ENCODE peak calls at places on chromosomes 5 and 9, in seven cellular contexts. M is Peyer's patch; I is aorta; P is astrocyte; X is HCT116; T is colonic mucosa; V is CD4-positive, CD25-positive, alpha-beta regulatory T cell. U is an unnamed sample. For H3K27me3, the result is how much of the 10 kb centered on the place peaks cover.

GRCh38 chr9:70683841-70684240 is 269.4 kb upstream of the KLF9 start:
- DNase-seq in P (no peak), I (no peak), M (no peak), V (no peak), T (no peak), X (no peak), U (no peak)

GRCh38 chr9:127360829-127361228 is 36.1 kb upstream of the SLC2A8 start:
- DNase-seq in I (no peak), V (no peak), M (no peak), X (peak), P (peak), T (no peak), U (no peak)

GRCh38 chr9:96621619-96622018 is 2.0 kb upstream of the CDC14B start:
- DNase-seq in V (peak), P (no peak), X (no peak), I (no peak), M (no peak), T (no peak), U (no peak)

GRCh38 chr9:107491081-107492053 is 1.8 kb upstream of the KLF4 start:
- DNase-seq in X (no peak), T (peak), V (no peak), I (peak), M (no peak), P (no peak), U (no peak)

GRCh38 chr9:129174102-129174723 is 3.8 kb downstream of the IER5L start:
- DNase-seq in X (peak), P (peak), M (peak), V (peak), I (peak), T (peak), U (peak)

GRCh38 chr5:141172381-141173204 is at the start of gene PCDHB7:
- DNase-seq in V (peak), P (no peak), T (no peak), X (peak), M (no peak), I (peak), U (no peak)

GRCh38 chr9:130537346-130538050 is 41.9 kb upstream of the FUBP3 start:
- DNase-seq in M (no peak), I (no peak), P (no peak), T (no peak), V (no peak), X (no peak), U (no peak)

GRCh38 chr9:77769246-77769645 is 121.1 kb upstream of the GNA14 start:
- DNase-seq in T (no peak), I (no peak), P (no peak), X (no peak), V (no peak), M (no peak), U (no peak)

GRCh38 chr5:158905281-158905680 is 194.4 kb downstream of the EBF1 start:
- DNase-seq in T (no peak), I (no peak), P (no peak), V (no peak), X (no peak), M (no peak), U (no peak)

GRCh38 chr5:174972291-174972690 is 247.9 kb downstream of the MSX2 start:
- DNase-seq in V (no peak), I (no peak), X (no peak), M (no peak), P (no peak), T (no peak), U (no peak)

GRCh38 chr5:33891731-33892418 is at the start of gene ADAMTS12:
- DNase-seq in P (peak), I (peak), T (peak), V (no peak), M (no peak), X (no peak), U (no peak)

GRCh38 chr5:4531756-4532704 is 608.1 kb upstream of the ADAMTS16 start:
- DNase-seq in T (no peak), X (no peak), I (no peak), V (no peak), P (no peak), M (no peak), U (no peak)

GRCh38 chr5:54384356-54384933 is 71.1 kb upstream of the HSPB3 start:
- DNase-seq in M (no peak), X (no peak), T (peak), P (no peak), I (no peak), V (no peak), U (no peak)

GRCh38 chr5:175657593-175658271 is at the start of gene HRH2:
- DNase-seq in P (peak), T (no peak), V (peak), M (peak), X (no peak), I (peak), U (no peak)

GRCh38 chr9:6984941-6985578 is 227.3 kb downstream of the KDM4C start:
- DNase-seq in T (no peak), P (peak), V (no peak), I (no peak), X (no peak), M (no peak), U (no peak)

GRCh38 chr5:149452665-149453617 is 73.8 kb upstream of the IL17B start:
- DNase-seq in T (peak), M (no peak), V (no peak), P (peak), I (peak), X (no peak), U (no peak)

GRCh38 chr9:124078641-124079040 is 67.1 kb downstream of the LHX2 start:
- DNase-seq in T (no peak), V (no peak), I (no peak), X (no peak), P (peak), M (no peak), U (peak)

GRCh38 chr9:93807166-93808013 is 147.8 kb downstream of the BARX1 start:
- DNase-seq in P (no peak), V (no peak), I (no peak), M (no peak), X (no peak), T (no peak), U (no peak)

GRCh38 chr5:139391570-139392323 is 2.0 kb upstream of the MZB1 start:
- DNase-seq in V (peak), M (no peak), P (no peak), X (no peak), T (peak), I (no peak), U (no peak)

GRCh38 chr5:78483809-78484521 is 123.5 kb downstream of the SCAMP1 start:
- DNase-seq in T (no peak), M (peak), X (no peak), P (peak), V (peak), I (no peak), U (no peak)

GRCh38 chr9:37144762-37145161 is 24.4 kb downstream of the ZCCHC7 start:
- DNase-seq in M (no peak), T (no peak), V (no peak), I (no peak), P (peak), X (no peak), U (no peak)

GRCh38 chr9:93087971-93088655 is 7.9 kb upstream of the CARD19 start:
- DNase-seq in X (no peak), M (no peak), I (peak), V (no peak), T (peak), P (no peak), U (no peak)

GRCh38 chr9:111937781-111938426 is 41.3 kb downstream of the UGCG start:
- DNase-seq in I (peak), X (no peak), V (peak), M (peak), T (peak), P (peak), U (no peak)

GRCh38 chr5:37839441-37840035 is 303 bp downstream of the GDNF start:
- DNase-seq in P (peak), I (no peak), X (no peak), T (no peak), M (no peak), V (no peak), U (no peak)

GRCh38 chr5:80238078-80238477 is 17.8 kb downstream of the SERINC5 start:
- DNase-seq in V (peak), T (no peak), M (peak), P (no peak), X (no peak), I (no peak), U (no peak)

GRCh38 chr5:97089149-97089801 is 53.1 kb downstream of the LIX1 start:
- DNase-seq in P (no peak), V (no peak), M (no peak), T (no peak), I (no peak), X (no peak), U (no peak)

GRCh38 chr9:114958021-114958846 is 27.8 kb upstream of the TNFSF8 start:
- DNase-seq in M (no peak), P (no peak), X (no peak), T (peak), I (peak), V (peak), U (no peak)

GRCh38 chr9:134407123-134407779 is 81.0 kb downstream of the RXRA start:
- DNase-seq in X (peak), M (peak), V (peak), P (peak), I (peak), T (peak), U (peak)

GRCh38 chr9:121830441-121831140 is 179.2 kb downstream of the DAB2IP start:
- DNase-seq in M (peak), I (no peak), V (no peak), T (no peak), X (no peak), P (no peak), U (peak)

GRCh38 chr5:127440831-127441230 is 76.6 kb upstream of the PRRC1 start:
- DNase-seq in I (no peak), V (no peak), X (no peak), T (no peak), M (no peak), P (no peak), U (no peak)

GRCh38 chr9:136080716-136081112 is 14.4 kb downstream of the NACC2 start:
- DNase-seq in M (no peak), T (no peak), I (peak), V (no peak), P (no peak), X (no peak), U (no peak)

GRCh38 chr9:124741681-124742080 is 29.4 kb downstream of the NR6A1 start:
- DNase-seq in M (no peak), V (no peak), T (no peak), I (no peak), P (no peak), X (no peak), U (no peak)

GRCh38 chr5:95272530-95272929 is 12.4 kb downstream of the MCTP1 start:
- DNase-seq in T (no peak), M (no peak), I (no peak), P (no peak), V (no peak), X (no peak), U (no peak)

GRCh38 chr5:1413611-1414241 is 31.5 kb downstream of the SLC6A3 start:
- DNase-seq in X (no peak), I (peak), T (no peak), M (no peak), P (no peak), V (no peak), U (no peak)

GRCh38 chr5:1412163-1412562 is 33.1 kb downstream of the SLC6A3 start:
- DNase-seq in V (no peak), M (no peak), T (no peak), P (no peak), X (no peak), I (peak), U (no peak)

GRCh38 chr5:1413211-1413610 is 32.0 kb downstream of the SLC6A3 start:
- DNase-seq in V (no peak), M (no peak), P (no peak), X (no peak), I (peak), T (no peak), U (no peak)

GRCh38 chr5:1411099-1411498 is 34.1 kb downstream of the SLC6A3 start:
- DNase-seq in P (no peak), V (no peak), M (no peak), X (no peak), T (no peak), I (peak), U (no peak)

GRCh38 chr5:1412621-1413020 is 32.6 kb downstream of the SLC6A3 start:
- DNase-seq in I (peak), M (no peak), T (no peak), V (no peak), X (no peak), P (no peak), U (no peak)
- H3K27me3 ChIP-seq in I (under half), M (under half), T (under half), V (under half), X (under half), P (under half), U (under half)

DNA sequence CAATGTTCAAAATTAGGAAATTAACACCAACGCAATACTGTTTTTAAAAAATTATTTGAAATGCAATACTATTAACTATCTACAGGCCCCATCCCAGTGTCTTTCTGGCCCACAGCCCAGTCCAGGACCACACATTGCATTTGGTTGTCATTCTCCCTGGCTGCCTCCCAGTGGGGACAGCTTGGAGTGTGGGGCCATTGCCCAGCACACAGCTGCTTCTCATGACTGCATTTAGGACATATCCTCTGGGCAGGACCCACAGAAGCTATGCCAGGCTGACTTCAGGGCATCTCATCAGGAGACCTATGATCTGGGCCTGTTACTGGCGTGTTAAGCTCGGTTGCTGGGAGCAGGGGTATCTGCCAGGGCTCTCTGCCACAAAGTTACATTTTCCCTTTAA is 32.0 kb upstream of the CLPTM1L start:
- DNase-seq in I (no peak), T (no peak), P (no peak), X (no peak), V (no peak), M (no peak), U (no peak)
- H3K27me3 ChIP-seq in I (under half), T (under half), P (under half), X (under half), V (under half), M (under half), U (under half)

DNA sequence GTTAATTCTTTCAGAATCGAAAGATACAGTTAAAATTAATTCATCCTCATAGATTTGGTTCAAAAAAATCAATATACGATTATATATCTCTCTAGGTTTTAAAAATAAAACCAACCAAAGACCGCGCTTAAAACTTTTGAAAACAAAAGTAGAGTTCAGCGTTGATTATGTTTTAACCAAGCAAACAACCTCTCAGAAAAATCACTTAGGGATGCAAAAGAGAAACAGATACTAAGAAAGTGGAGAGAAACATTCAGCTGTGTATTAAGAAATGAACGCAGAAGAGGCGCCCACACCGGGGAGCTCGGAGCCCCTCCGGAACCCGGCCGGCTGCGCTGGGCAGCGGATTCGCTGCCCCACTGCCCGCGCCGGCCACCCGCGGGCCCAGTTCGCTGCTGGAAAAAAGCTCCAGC is 1.4 kb downstream of the PITX1 start:
- DNase-seq in X (no peak), I (no peak), M (no peak), V (no peak), P (no peak), T (no peak), U (no peak)
- H3K27me3 ChIP-seq in X (under half), I (under half), M (under half), V (under half), P (half or more), T (half or more), U (half or more)

DNA sequence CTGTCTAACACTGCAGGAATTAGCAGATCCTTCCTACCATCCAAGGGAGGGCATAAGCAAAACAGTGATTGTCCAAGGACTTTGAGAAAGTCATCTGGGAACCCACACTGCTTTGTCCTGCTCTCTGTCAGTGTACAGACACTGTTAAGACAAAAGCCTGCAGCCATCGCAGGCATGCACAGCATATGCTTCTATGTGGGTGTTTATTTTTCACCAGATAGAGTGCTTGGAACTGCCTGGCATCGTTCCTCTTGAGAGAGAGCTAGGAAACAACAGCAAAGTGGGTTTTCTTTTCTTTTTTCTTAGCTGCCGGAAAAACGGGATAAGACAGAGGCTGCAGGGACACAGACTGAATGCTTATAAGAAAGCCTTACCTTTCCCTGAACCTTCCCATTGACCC is 212.3 kb downstream of the ICE1 start:
- DNase-seq in V (no peak), I (no peak), P (no peak), T (no peak), M (no peak), X (no peak), U (no peak)
- H3K27me3 ChIP-seq in V (under half), I (under half), P (under half), T (under half), M (under half), X (under half), U (under half)

DNA sequence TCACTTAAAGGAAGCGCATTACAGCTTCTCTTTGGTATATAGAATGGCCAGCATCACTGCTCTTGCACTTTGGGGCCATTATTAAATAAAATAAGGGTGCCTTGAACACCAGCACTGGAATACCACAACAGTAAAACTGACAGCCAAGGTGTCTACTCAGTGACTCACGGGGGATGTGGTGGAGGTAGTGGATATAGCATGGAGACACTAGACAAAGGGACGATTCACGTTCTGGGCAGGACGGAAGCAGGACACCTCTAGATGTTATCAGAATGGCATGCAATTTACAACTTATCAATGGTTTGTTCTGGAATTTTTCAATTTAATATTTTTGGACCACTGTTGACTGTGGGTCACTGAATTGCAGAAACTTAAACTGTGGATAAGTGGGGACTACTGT is 32.9 kb upstream of the PDE8B start:
- DNase-seq in M (no peak), P (no peak), I (no peak), V (no peak), X (no peak), T (no peak), U (no peak)
- H3K27me3 ChIP-seq in M (under half), P (under half), I (under half), V (under half), X (under half), T (under half), U (under half)